ENCODE peak calls at places on chromosomes 4 and X, in seven cellular contexts. A, T, F, Y, K, B and U are unnamed samples.

GRCh38 chr4:179040259-179040658 is 1598.0 kb upstream of the AGA start:
- DNase-seq in F (no peak), A (no peak), K (no peak), T (no peak), B (no peak), Y (no peak), U (no peak)

GRCh38 chr4:131499139-131499873 is 1649.8 kb upstream of the PCDH10 start:
- DNase-seq in T (no peak), Y (no peak), A (no peak), F (no peak), B (peak; percentile 87), K (peak; percentile 44), U (no peak)

GRCh38 chrX:21412029-21412428 is 37.8 kb downstream of the CNKSR2 start:
- DNase-seq in B (no peak), A (no peak), Y (no peak), F (no peak), T (no peak), K (no peak), U (no peak)

GRCh38 chrX:3124041-3124440 is 82.8 kb downstream of the ARSF start:
- DNase-seq in A (no peak), B (no peak), Y (no peak), T (no peak), K (peak; percentile 5), F (no peak), U (no peak)

GRCh38 chr4:52911684-52912294 is 49.7 kb downstream of the RASL11B start:
- DNase-seq in T (peak; percentile 53), K (peak; percentile 74), A (peak; percentile 86), F (peak; percentile 95), Y (peak; percentile 59), B (peak; percentile 82), U (peak; percentile 62)

GRCh38 chr4:184400375-184400870 is 73.9 kb downstream of the IRF2 start:
- DNase-seq in A (no peak), F (no peak), Y (no peak), B (peak; percentile 97), K (peak; percentile 89), T (no peak), U (no peak)

GRCh38 chr4:169151671-169152070 is 119.1 kb downstream of the SH3RF1 start:
- DNase-seq in Y (no peak), T (no peak), K (no peak), F (no peak), B (peak; percentile 53), A (no peak), U (no peak)

GRCh38 chrX:143648705-143649104 is 12.8 kb upstream of the SLITRK4 start:
- DNase-seq in A (no peak), T (no peak), B (no peak), K (no peak), Y (no peak), F (no peak), U (no peak)

GRCh38 chr4:152805071-152805650 is 25.4 kb downstream of the ARFIP1 start:
- DNase-seq in K (no peak), F (no peak), A (no peak), Y (no peak), B (no peak), T (no peak), U (no peak)

GRCh38 chr4:20565075-20565721 is 135.1 kb upstream of the PACRGL start:
- DNase-seq in Y (no peak), K (no peak), B (peak; percentile 79), F (no peak), A (no peak), T (no peak), U (no peak)

GRCh38 chr4:94595880-94596483 is 144.2 kb downstream of the PDLIM5 start:
- DNase-seq in Y (no peak), K (peak; percentile 48), A (no peak), B (peak; percentile 82), F (no peak), T (no peak), U (no peak)

GRCh38 chrX:397575-397974 is 10.9 kb upstream of the PPP2R3B start:
- DNase-seq in Y (no peak), A (no peak), F (no peak), T (no peak), B (peak; percentile 74), K (peak; percentile 94), U (no peak)

DNA sequence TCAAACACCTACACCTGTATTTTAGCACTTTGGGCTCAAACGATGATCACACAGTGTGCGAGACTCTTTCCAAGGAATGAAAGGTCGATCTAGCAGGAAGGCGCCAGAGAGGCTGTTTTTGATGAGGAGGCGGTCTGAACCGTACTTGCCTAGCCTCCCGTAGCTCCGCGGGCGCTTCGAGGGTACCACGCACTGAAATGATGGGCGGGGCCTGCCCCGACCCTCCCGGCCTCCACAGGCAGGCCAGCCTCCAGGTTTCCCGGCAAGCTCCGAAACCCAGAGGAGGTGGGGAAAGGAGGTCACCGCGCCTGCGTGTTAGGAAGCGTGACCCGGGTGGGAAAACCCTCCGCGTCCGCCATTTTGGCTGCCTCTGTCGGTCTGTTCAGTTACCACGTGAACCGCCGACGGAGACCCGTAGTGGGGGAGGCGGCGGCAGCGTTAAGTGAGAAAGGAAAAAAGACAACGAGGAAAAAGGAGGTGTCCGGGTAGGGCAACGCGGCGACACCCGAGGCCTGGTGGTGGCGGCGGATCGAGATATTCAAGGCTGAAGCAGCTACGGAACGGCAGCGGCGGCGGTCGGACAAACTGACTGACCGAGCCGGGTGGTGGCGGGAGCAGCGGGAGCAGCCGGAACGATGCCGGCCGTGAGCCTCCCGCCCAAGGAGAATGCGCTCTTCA is at the start of gene NAA15:
- DNase-seq in T (peak; percentile 97), Y (peak; percentile 98), F (peak; percentile 97), K (peak; percentile 97), A (peak; percentile 98), B (peak; percentile 98), U (peak; percentile 97)
- TF ChIP-seq CTCF in T (no peak), Y (no peak), F (no peak), K (no peak), A (no peak), B (no peak), U (no peak)

DNA sequence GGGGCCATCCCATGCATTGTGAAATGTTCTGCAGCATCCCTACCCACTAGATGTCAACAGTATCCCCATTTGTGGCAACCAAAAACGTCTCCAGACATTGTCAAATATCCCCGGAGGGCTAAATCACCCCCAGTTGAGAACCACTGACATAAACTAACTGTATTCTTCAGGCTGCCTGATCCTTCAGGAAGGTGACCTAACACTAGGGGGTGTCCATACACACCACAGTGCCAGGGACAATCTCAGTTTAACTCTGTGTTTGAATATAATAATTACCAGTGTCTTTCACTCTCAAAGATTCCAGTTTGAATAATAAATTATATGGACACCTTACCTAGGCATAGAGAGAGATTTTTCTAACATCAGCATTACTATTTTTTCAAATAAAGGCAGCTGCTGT is 6.4 kb downstream of the ACE2 start:
- DNase-seq in T (no peak), F (no peak), A (no peak), Y (no peak), K (no peak), B (no peak), U (no peak)
- TF ChIP-seq CTCF in T (no peak), F (no peak), A (no peak), Y (no peak), K (peak; percentile 40), B (no peak), U (no peak)

GRCh38 chr4:73609688-73610087 is 10.5 kb downstream of the RASSF6 start:
- DNase-seq in K (no peak), Y (no peak), B (peak; percentile 67), F (no peak), A (no peak), T (no peak), U (no peak)

GRCh38 chr4:73608677-73609594 is 11.3 kb downstream of the RASSF6 start:
- DNase-seq in B (peak; percentile 29), A (no peak), F (no peak), Y (no peak), K (peak; percentile 21), T (no peak), U (no peak)

GRCh38 chr4:73603854-73604584 is 16.2 kb downstream of the RASSF6 start:
- DNase-seq in T (no peak), B (peak; percentile 42), K (no peak), Y (no peak), A (no peak), F (no peak), U (no peak)

GRCh38 chr4:73606465-73606974 is 13.7 kb downstream of the RASSF6 start:
- DNase-seq in Y (no peak), A (no peak), F (no peak), T (no peak), B (no peak), K (no peak), U (no peak)

DNA sequence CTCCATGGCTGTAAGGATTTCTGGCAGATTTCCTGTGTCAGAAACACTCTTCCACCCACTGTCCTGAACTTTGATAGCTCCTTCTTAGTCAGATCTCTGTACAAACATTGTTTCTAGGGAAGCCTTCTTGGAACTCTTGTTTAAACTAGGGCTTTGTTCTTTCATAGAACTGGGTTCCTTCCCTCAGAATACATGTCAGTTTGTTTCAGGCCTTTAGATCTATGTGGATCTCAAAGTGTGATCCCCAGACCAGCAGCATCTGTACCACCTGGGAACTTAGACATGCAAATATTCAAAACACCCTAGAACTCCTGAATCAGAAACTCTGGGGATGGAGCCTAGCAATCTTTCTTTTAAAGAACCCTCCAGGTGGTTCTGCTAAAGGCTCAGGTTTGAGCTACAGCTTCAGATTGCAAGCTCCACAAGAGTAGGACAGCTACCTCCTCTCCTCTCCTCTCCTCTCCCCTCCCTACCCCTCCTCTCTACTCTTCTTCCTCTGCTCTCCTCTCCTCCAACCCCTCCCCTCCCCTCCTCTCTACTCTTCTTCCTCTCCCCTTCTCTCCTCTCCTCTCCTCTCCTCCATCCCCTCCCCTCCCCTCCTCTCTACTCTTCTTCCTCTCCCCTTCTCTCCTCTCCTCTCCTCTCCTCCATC is 12.7 kb downstream of the RASSF6 start:
- DNase-seq in Y (no peak), A (no peak), F (no peak), K (no peak), B (no peak), T (no peak), U (no peak)
- TF ChIP-seq CTCF in Y (no peak), A (no peak), F (no peak), K (no peak), B (no peak), T (no peak), U (no peak)

DNA sequence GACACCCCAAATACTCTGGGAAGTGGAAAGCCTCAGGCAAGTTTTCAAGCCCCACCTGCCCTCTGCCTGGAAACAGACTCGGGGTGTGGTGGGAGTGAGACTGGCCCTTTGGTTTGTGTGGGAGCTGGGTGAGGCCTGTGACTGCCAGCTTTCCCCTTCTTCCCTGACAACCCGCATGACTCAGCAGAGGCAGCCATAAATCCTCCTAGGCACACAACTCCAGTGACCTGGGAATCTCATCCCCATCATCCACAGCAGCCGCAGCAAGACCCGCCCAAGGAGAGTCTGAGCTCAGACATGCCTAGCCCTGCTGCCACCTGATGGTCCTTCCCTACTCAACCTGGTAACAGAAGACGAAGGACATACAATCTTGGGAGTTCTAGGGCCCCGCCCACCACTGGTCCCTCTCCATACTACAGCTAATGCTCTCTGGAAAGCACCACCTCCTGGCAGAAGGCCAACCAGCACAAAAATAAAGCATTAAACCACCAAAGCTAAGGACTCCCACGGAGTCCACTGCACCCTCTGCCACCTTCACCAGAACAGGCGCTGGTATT is 30.7 kb downstream of the GATB start:
- DNase-seq in F (peak; percentile 46), K (no peak), T (peak; percentile 65), A (no peak), Y (peak; percentile 55), B (no peak), U (no peak)
- TF ChIP-seq CTCF in F (no peak), K (no peak), T (no peak), A (no peak), Y (no peak), B (no peak), U (no peak)